ENCODE peak calls at places on chromosomes 12 and 14, in six cellular contexts. A, I, Q, J, D and O are unnamed samples. For H3K4me1, the result is how much of the 10 kb centered on the place peaks cover.

GRCh38 chr12:98464155-98464554 is 51.2 kb upstream of the TMPO start:
- DNase-seq in A (no peak), I (no peak), Q (no peak), J (no peak), D (no peak), O (no peak)

GRCh38 chr12:5946388-5946787 is 1.3 kb upstream of the ANO2 start:
- DNase-seq in A (no peak), I (no peak), Q (no peak), J (no peak), D (no peak), O (no peak)

GRCh38 chr14:50955373-50956043 is 11.2 kb upstream of the PYGL start:
- DNase-seq in A (peak), I (no peak), Q (no peak), J (peak), D (peak), O (peak)

GRCh38 chr12:54232790-54233189 is 44.0 kb upstream of the SMUG1 start:
- DNase-seq in A (no peak), I (no peak), Q (no peak), J (no peak), D (no peak), O (no peak)

GRCh38 chr12:30531731-30532678 is 163.7 kb downstream of the IPO8 start:
- DNase-seq in A (no peak), I (no peak), Q (no peak), J (peak), D (no peak), O (no peak)

GRCh38 chr14:91753501-91754128 is 21.7 kb upstream of the CATSPERB start:
- DNase-seq in A (no peak), I (no peak), Q (no peak), J (no peak), D (no peak), O (no peak)

GRCh38 chr14:31425905-31426304 is 5.6 kb upstream of the HEATR5A start:
- DNase-seq in A (no peak), I (no peak), Q (no peak), J (no peak), D (no peak), O (no peak)

GRCh38 chr12:130557876-130558770 is 158.0 kb downstream of the RIMBP2 start:
- DNase-seq in A (peak), I (no peak), Q (no peak), J (no peak), D (no peak), O (no peak)

GRCh38 chr12:64450711-64451486 is 1.0 kb upstream of the TBK1 start:
- DNase-seq in A (peak), I (no peak), Q (no peak), J (no peak), D (no peak), O (peak)

GRCh38 chr12:89870413-89871184 is 162.0 kb upstream of the ATP2B1 start:
- DNase-seq in A (no peak), I (no peak), Q (no peak), J (no peak), D (no peak), O (no peak)

GRCh38 chr14:72893636-72894322 is at the start of gene DPF3:
- DNase-seq in A (peak), I (peak), Q (peak), J (peak), D (peak), O (peak)

GRCh38 chr14:72892103-72892878 is 1.6 kb downstream of the DPF3 start:
- DNase-seq in A (peak), I (peak), Q (peak), J (no peak), D (no peak), O (no peak)

GRCh38 chr14:72891666-72892102 is 2.2 kb downstream of the DPF3 start:
- DNase-seq in A (no peak), I (no peak), Q (no peak), J (no peak), D (no peak), O (no peak)

GRCh38 chr14:72894323-72894622 is 372 bp upstream of the DPF3 start:
- DNase-seq in A (no peak), I (no peak), Q (no peak), J (no peak), D (no peak), O (no peak)

DNA sequence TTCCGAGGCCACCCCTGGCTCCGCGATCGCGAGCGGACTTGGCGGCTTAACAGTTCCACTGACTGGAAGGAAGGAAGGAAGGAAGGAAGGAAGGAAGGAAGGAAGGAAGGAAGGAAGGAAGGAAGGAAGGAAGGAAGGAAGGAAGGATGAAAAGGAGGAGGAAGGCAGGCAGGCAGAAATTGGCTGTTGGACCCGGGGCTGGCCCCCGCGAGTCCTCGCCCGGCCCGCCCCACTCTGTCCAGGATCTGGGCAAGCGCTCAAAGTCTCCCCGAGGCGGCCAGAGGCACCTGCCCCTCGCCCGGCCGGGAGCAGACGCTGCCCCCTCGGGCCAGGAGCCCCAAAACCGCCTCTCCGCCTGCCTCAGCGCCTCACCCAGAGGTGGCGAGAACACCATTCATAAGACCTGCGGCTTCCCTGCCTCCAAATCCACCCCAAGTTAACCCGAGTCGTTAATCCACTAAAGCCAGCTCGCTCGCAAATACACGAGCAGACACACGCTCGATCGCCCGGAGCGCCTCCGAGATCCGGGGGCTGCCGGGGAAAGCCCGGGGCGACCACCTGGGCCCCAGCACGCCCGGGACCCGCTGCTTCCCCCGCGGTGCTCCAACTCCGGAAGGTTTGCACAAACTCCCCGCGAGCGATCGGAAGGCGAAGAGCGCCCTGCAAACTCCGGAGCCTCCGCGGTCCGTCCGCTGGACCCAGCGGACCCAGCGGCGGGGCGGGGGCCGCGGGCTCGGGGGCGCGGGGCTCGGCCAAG is 844 bp downstream of the DPF3 start:
- DNase-seq in A (peak), I (peak), Q (peak), J (no peak), D (no peak), O (peak)
- H3K4me3 ChIP-seq in A (peak), I (peak), Q (peak), J (peak), D (peak), O (peak)

GRCh38 chr12:123076604-123077297 is 74.1 kb downstream of the PITPNM2 start:
- DNase-seq in A (no peak), I (no peak), Q (peak), J (no peak), D (no peak), O (no peak)

GRCh38 chr12:123075092-123075491 is 75.8 kb downstream of the PITPNM2 start:
- DNase-seq in A (no peak), I (no peak), Q (no peak), J (no peak), D (no peak), O (no peak)

GRCh38 chr12:123073962-123074801 is 76.7 kb downstream of the PITPNM2 start:
- DNase-seq in A (no peak), I (no peak), Q (no peak), J (no peak), D (no peak), O (no peak)

GRCh38 chr12:123077298-123078113 is 73.4 kb downstream of the PITPNM2 start:
- DNase-seq in A (no peak), I (no peak), Q (no peak), J (no peak), D (no peak), O (no peak)

DNA sequence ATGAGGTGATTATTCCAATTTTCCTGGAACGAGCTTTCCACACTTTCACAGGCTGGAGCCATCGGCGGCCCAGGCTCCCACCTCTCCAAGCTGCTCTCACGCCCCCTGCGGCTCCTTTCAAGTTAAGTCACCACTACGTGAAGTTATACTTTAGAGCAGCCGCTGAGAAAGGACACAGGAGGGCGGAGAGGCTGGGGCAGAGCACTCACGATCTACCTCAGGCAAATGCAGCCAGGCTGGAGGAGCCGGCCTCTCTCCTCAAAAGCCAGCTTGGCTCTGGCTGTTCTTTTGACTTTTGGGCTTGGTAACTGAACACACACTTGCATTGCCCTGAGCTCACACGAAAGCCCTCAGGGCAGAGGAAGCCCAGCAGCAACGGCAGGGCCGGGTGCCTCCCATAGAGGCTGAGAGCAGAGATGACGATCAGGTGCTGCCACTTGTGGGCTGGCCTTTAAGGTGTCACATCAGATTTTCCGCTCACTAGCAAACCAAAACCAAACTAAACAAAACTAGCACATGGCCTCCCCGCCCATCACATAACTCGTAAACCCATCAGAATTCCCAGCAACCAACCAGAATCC is 75.2 kb downstream of the PITPNM2 start:
- DNase-seq in A (peak), I (no peak), Q (peak), J (peak), D (no peak), O (peak)
- H3K27ac ChIP-seq in A (peak), I (no peak), Q (peak), J (peak), D (peak), O (no peak)

GRCh38 chr12:12555656-12556055 is 7.0 kb downstream of the DUSP16 start:
- DNase-seq in A (no peak), I (no peak), Q (no peak), J (no peak), D (no peak), O (no peak)

GRCh38 chr12:12560587-12561304 is 1.9 kb downstream of the DUSP16 start:
- DNase-seq in A (peak), I (no peak), Q (peak), J (peak), D (peak), O (peak)

GRCh38 chr12:12559699-12560296 is 2.9 kb downstream of the DUSP16 start:
- DNase-seq in A (no peak), I (no peak), Q (no peak), J (no peak), D (no peak), O (no peak)

GRCh38 chr12:12558291-12558690 is 4.4 kb downstream of the DUSP16 start:
- DNase-seq in A (no peak), I (no peak), Q (no peak), J (no peak), D (no peak), O (no peak)

DNA sequence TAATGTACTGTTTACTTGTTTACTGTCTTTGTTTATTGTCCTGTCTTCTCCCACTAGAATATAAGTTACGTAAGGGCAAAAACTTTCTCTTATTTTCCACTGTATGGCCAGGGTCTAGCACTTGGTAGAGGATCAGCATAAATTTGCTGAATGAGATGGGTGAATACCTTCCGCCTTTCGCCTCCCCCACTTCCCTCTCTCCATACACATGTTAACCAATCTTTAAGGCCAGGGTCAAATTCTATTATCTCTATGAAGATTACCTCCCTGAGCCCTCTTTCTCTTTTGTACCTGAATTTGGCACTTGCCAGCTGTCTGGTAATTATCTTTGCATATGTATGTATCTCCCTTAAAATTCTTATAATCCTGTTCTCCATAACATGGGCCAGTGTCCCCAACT is 4.9 kb downstream of the DUSP16 start:
- DNase-seq in A (no peak), I (no peak), Q (no peak), J (no peak), D (no peak), O (no peak)
- H3K4me1 ChIP-seq in A (under half), I (under half), Q (under half), J (under half), D (under half), O (under half)

GRCh38 chr12:2806700-2807099 is 5.8 kb upstream of the ITFG2 start:
- DNase-seq in A (no peak), I (no peak), Q (no peak), J (no peak), D (no peak), O (no peak)

GRCh38 chr12:2811791-2812190 is 677 bp upstream of the ITFG2 start:
- DNase-seq in A (no peak), I (no peak), Q (no peak), J (no peak), D (no peak), O (no peak)

GRCh38 chr12:2813573-2814185 is 1.2 kb downstream of the ITFG2 start:
- DNase-seq in A (peak), I (no peak), Q (peak), J (peak), D (peak), O (peak)

GRCh38 chr12:2813214-2813554 is 716 bp downstream of the ITFG2 start:
- DNase-seq in A (no peak), I (peak), Q (no peak), J (no peak), D (no peak), O (no peak)

GRCh38 chr12:2812290-2813213 is at the start of gene ITFG2:
- DNase-seq in A (peak), I (peak), Q (peak), J (peak), D (peak), O (peak)
- H3K4me3 ChIP-seq in A (peak), I (peak), Q (peak), J (peak), D (peak), O (peak)